ENCODE peak calls at places on chromosomes 4 and X, in seven cellular contexts. J is body of pancreas, Y is lower leg skin, G is cardiac muscle cell, C is HFFc6, Z is dorsolateral prefrontal cortex, R is kidney. U is an unnamed sample.

GRCh38 chrX:13897571-13897970 is 80.7 kb upstream of the GPM6B start:
- DNase-seq in J (no peak), Y (no peak), G (no peak), C (no peak), Z (no peak), R (no peak), U (no peak)

GRCh38 chr4:97152159-97152558 is 991.1 kb downstream of the STPG2 start:
- DNase-seq in J (no peak), Y (no peak), G (no peak), C (no peak), Z (no peak), R (no peak), U (no peak)

GRCh38 chr4:82721819-82722423 is 76.7 kb downstream of the SCD5 start:
- DNase-seq in J (peak), Y (no peak), G (peak), C (peak), Z (peak), R (no peak), U (no peak)

GRCh38 chrX:33840176-33840575 is 291.9 kb downstream of the FAM47A start:
- DNase-seq in J (no peak), Y (no peak), G (peak), C (no peak), Z (no peak), R (no peak), U (no peak)

GRCh38 chr4:6362896-6363295 is 93.2 kb downstream of the WFS1 start:
- DNase-seq in J (no peak), Y (no peak), G (peak), C (no peak), Z (no peak), R (peak), U (no peak)

GRCh38 chr4:16253127-16253960 is 27.1 kb upstream of the TAPT1 start:
- DNase-seq in J (no peak), Y (no peak), G (no peak), C (peak), Z (no peak), R (no peak), U (no peak)

GRCh38 chrX:33416273-33416805 is 205.0 kb upstream of the DMD start:
- DNase-seq in J (no peak), Y (no peak), G (no peak), C (no peak), Z (no peak), R (no peak), U (no peak)

GRCh38 chrX:115719171-115719570 is 158.2 kb downstream of the PLS3 start:
- DNase-seq in J (no peak), Y (no peak), G (no peak), C (no peak), Z (no peak), R (no peak), U (no peak)

GRCh38 chr4:81380364-81380853 is 91.3 kb downstream of the RASGEF1B start:
- DNase-seq in J (no peak), Y (no peak), G (no peak), C (no peak), Z (no peak), R (no peak), U (no peak)

GRCh38 chr4:73092868-73093267 is 23.4 kb upstream of the COX18 start:
- DNase-seq in J (no peak), Y (no peak), G (no peak), C (no peak), Z (no peak), R (no peak), U (no peak)

GRCh38 chrX:123859409-123859827 is 435 bp upstream of the XIAP start:
- DNase-seq in J (peak), Y (no peak), G (no peak), C (no peak), Z (no peak), R (no peak), U (no peak)

GRCh38 chr4:140100771-140101170 is 53.2 kb downstream of the MAML3 start:
- DNase-seq in J (no peak), Y (no peak), G (no peak), C (no peak), Z (no peak), R (no peak), U (no peak)

GRCh38 chr4:67198757-67199156 is 346.5 kb downstream of the CENPC start:
- DNase-seq in J (no peak), Y (no peak), G (peak), C (no peak), Z (no peak), R (no peak), U (no peak)

GRCh38 chrX:85084770-85085393 is 81.2 kb downstream of the APOOL start:
- DNase-seq in J (peak), Y (no peak), G (peak), C (peak), Z (no peak), R (no peak), U (no peak)

DNA sequence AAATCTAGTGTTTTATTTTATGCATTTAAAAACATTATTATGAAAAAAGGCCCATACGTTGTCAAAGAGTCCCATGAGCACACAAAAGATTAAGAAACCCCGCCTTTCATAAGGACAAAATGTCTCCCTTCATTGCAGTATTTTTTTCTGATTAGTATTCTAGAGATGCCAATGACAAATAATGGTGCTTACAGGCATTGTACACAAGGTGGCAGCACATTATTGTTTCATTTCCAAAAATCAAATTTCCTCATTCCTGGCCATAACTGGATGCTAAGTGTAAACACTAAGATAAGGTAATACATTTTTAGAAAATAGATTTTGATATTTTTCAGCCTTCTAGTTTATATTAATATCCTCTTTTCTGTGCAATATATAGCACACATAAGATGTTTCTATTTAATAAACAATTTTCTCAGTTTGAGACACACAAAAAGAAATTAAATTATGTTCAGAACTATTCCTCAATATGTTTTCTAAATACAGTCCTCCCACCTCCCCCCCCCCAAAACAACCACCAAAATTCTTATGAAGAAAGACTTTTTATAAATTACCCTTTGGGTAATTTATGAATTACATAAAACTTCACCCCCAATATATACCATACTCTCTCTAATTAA is 47.7 kb downstream of the TIGD2 start:
- DNase-seq in J (no peak), Y (no peak), G (peak), C (peak), Z (no peak), R (no peak), U (no peak)
- TF ChIP-seq CTCF in J (peak), Y (no peak), G (peak), C (peak), Z (peak), R (peak), U (no peak)

GRCh38 chrX:37926700-37927099 is 79.3 kb upstream of the DYNLT3 start:
- DNase-seq in J (no peak), Y (no peak), G (peak), C (peak), Z (no peak), R (no peak), U (no peak)
- TF ChIP-seq CTCF in J (peak), Y (no peak), G (peak), C (peak), Z (peak), R (peak), U (no peak)

GRCh38 chrX:9604111-9604907 is 139.5 kb downstream of the TBL1X start:
- DNase-seq in J (peak), Y (no peak), G (no peak), C (no peak), Z (peak), R (peak), U (no peak)

GRCh38 chrX:9609987-9610386 is 145.1 kb downstream of the TBL1X start:
- DNase-seq in J (no peak), Y (no peak), G (peak), C (no peak), Z (no peak), R (no peak), U (no peak)

GRCh38 chrX:9605484-9605883 is 140.6 kb downstream of the TBL1X start:
- DNase-seq in J (no peak), Y (no peak), G (no peak), C (no peak), Z (no peak), R (no peak), U (no peak)

GRCh38 chrX:9604908-9605306 is 140.0 kb downstream of the TBL1X start:
- DNase-seq in J (no peak), Y (no peak), G (no peak), C (no peak), Z (no peak), R (no peak), U (no peak)

DNA sequence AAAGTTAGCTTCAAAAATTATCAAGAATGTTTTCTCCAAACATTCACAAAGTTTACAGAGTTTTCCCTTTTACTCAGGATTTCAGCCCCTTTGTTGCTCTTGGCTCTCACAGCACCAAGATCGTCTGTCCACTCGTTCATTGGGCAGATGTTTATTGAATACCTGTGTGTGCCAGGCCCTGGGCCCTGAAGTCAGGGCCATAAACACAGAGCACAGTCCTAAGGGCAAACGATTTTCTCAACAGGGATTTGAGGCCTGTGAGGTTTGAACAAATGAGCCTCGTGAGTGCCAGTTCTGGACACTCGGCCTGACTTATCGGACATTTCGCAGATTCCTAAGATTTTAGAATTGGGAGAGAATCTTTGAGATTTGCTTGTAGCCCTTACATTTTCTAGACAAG is 142.1 kb downstream of the TBL1X start:
- DNase-seq in J (no peak), Y (no peak), G (no peak), C (no peak), Z (no peak), R (no peak), U (no peak)
- TF ChIP-seq CTCF in J (no peak), Y (no peak), G (no peak), C (no peak), Z (no peak), R (no peak), U (no peak)

GRCh38 chrX:138057883-138058282 is 492.0 kb downstream of the ZIC3 start:
- DNase-seq in J (no peak), Y (no peak), G (no peak), C (no peak), Z (no peak), R (no peak), U (no peak)
- TF ChIP-seq CTCF in J (no peak), Y (no peak), G (no peak), C (no peak), Z (no peak), R (no peak), U (no peak)

DNA sequence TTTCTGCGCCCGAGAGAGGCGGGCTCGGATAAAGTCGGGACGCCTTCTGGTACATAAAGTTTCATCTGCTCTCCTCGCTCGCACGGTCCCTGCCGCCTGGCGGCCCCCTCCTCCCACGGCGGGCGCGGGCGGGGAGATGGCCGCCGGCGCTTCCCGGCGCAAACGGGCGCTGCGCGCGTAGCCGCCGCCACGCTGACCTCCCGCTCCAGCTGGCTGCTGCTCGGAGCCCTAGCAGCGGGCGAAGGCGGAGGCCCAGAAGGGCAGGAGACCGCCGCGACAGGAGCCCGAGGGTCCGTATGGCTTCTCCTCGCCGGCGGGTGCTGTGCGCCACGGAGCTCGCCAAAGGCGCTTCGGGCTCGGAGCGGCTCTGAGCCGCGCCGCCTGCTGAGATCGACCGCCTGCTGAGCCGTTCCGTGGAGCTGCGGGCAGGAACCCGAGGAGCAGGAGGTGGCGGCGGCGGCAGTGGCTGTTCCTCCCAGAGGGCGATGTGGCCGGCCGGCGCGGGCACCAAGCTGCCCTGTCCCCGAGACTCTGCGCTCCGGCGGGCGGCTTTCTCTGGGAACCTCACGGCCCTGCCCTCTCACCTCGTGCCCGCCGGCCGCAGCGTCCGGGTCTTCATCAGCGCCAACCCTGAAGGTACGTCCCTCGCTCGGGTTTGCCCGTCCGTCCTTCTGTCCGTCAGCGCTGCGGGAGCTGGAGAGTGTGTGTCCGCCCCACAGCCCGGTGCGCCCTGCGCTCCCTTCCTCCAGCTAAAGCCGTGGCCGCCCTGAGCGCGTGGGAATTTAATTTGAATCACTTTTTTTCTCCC is at the start of gene NWD2:
- DNase-seq in J (no peak), Y (no peak), G (peak), C (no peak), Z (peak), R (peak), U (no peak)
- TF ChIP-seq CTCF in J (no peak), Y (no peak), G (no peak), C (no peak), Z (no peak), R (no peak), U (no peak)

DNA sequence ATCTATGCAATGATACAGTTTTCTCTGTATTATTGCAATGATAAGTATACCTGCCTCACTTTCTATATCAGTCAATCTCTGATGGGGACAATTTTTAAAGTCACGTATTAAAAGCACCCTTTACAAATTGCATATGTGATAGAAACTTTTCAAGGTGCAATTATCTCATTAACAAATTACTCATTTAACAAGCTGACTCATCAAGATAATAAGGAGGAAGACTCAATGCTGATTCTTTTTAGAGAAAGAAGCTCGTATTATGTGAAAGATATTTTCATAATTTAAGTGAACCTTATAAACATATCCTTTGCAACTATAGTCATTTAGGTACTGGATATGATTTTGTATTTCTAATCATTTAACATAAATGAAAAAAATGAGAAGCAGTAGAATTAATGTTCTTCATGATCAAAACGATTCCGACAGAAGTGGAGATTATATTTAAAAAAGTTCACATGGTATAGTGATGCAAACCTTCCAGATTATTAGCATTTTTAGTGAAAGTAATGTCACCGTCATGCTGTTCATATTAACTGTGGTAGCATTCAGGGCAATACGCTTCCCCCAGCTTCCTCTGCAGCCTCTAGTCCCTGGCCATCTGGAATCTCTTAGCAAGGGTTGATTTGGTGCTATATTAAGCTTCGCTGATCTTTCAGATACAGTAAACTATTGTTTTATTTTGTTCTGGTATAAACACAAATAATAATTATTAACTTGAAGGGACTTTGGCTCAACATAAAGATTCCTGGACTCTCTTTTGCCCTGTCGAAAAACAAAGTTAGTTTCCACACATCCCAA is 1080.7 kb upstream of the TENM3 start:
- DNase-seq in J (no peak), Y (no peak), G (no peak), C (no peak), Z (no peak), R (no peak), U (no peak)
- TF ChIP-seq CTCF in J (no peak), Y (no peak), G (no peak), C (no peak), Z (no peak), R (no peak), U (no peak)

DNA sequence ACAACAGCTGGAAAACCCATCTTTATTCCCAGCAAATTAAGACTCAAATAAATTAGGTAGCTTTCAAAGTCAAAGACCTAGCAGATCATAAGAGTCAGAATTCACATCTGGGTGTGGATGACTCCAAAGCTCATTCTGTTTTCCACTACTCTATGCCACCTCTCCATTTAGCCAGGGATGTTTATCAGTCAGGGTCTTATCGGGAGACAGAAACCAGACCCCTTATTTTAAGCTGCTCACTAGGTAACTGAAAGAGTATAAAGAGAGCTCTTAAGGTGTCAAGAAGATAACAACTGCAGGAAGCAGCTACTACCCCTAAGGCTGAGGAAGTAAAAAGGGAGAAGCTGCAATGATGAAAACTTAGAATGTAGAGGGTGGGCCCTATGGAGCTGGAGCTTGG is 333.7 kb upstream of the KLF3 start:
- DNase-seq in J (no peak), Y (no peak), G (peak), C (no peak), Z (no peak), R (no peak), U (no peak)
- TF ChIP-seq CTCF in J (no peak), Y (no peak), G (no peak), C (no peak), Z (no peak), R (no peak), U (no peak)

GRCh38 chrX:120517936-120518335 is 42.8 kb downstream of the CUL4B start:
- DNase-seq in J (no peak), Y (no peak), G (no peak), C (peak), Z (no peak), R (no peak), U (no peak)

DNA sequence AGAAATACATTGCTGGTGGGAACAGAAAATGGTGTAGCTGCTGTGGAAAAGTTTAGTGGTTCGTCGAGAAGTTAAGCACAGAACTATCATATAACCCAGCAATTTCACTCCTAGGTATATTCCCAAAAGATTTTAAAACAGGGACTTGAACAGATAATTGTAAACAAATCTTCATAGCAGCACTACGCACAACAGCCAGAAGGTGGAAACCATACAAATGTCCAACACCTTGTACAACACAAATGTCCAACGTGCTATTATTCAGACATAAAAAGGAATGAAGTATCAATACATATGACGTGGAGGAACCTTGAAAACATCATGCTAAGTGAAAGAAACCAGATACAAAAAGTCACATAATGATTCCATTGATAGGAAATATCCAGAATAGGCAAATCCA is 37.9 kb downstream of the CUL4B start:
- DNase-seq in J (no peak), Y (no peak), G (no peak), C (no peak), Z (no peak), R (no peak), U (no peak)
- TF ChIP-seq CTCF in J (no peak), Y (no peak), G (no peak), C (no peak), Z (no peak), R (no peak), U (no peak)

DNA sequence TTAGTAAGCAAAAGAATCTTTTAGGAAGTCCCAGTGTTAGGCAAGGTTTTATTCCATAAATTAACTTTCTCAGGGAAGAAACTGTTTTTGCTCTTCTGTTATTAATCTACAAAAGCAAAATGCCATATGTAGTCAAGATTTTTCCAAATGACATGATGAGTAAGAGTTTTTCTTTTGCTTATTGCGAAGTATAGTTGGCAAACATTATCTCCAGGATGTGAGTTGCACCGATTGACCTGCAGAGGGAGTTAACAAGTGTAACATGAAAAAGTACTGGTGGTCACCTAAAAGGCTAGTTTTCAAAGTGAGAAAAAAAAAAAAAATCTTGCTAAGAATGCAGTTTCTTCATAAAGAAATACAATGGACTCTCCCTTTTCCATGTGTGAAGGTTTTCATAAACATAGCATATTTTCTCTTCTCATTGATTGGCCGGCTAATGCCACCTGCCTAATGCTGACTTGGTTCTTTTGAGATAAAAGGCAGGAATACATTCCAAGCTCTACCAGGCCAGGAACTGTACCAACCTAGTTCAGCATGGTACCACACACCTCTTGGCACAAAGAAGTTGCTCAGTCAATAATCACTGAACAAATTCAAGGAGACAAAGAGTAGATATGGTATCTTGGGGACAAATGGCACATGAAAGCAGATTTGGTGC is 100.2 kb downstream of the LNX1 start:
- DNase-seq in J (peak), Y (peak), G (peak), C (peak), Z (no peak), R (no peak), U (no peak)
- TF ChIP-seq CTCF in J (peak), Y (no peak), G (peak), C (peak), Z (peak), R (peak), U (no peak)

U was measured in omental fat pad.